ENCODE peak calls at places on chromosome 4, in four cellular contexts. One of them, this sample, is unnamed.

GRCh38 chr4:60482921-60483351 is 717.2 kb upstream of the ADGRL3 start:
- DNase-seq in CD8-positive, alpha-beta T cell: no peak
- DNase-seq in thyroid gland: no peak
- DNase-seq in OCI-LY7: no peak
- DNase-seq in this sample: no peak

GRCh38 chr4:74897390-74897789 is 35.5 kb upstream of the PARM1 start:
- DNase-seq in CD8-positive, alpha-beta T cell: no peak
- DNase-seq in thyroid gland: no peak
- DNase-seq in OCI-LY7: no peak
- DNase-seq in this sample: no peak

GRCh38 chr4:44425614-44426208 is 22.9 kb downstream of the KCTD8 start:
- DNase-seq in CD8-positive, alpha-beta T cell: no peak
- DNase-seq in thyroid gland: no peak
- DNase-seq in OCI-LY7: no peak
- DNase-seq in this sample: no peak

GRCh38 chr4:36003051-36003450 is 241.3 kb downstream of the ARAP2 start:
- DNase-seq in CD8-positive, alpha-beta T cell: no peak
- DNase-seq in thyroid gland: no peak
- DNase-seq in OCI-LY7: no peak
- DNase-seq in this sample: no peak

GRCh38 chr4:10105421-10105820 is 11.2 kb downstream of the WDR1 start:
- DNase-seq in CD8-positive, alpha-beta T cell: no peak
- DNase-seq in thyroid gland: no peak
- DNase-seq in OCI-LY7: no peak
- DNase-seq in this sample: no peak

GRCh38 chr4:1043658-1044468 is 32.4 kb downstream of the FGFRL1 start:
- DNase-seq in CD8-positive, alpha-beta T cell: no peak
- DNase-seq in thyroid gland: peak; percentile 93
- DNase-seq in OCI-LY7: no peak
- DNase-seq in this sample: peak; percentile 98

GRCh38 chr4:41594439-41594838 is 56.5 kb downstream of the LIMCH1 start:
- DNase-seq in CD8-positive, alpha-beta T cell: no peak
- DNase-seq in thyroid gland: peak; percentile 72
- DNase-seq in OCI-LY7: no peak
- DNase-seq in this sample: no peak

GRCh38 chr4:155784637-155785036 is 25.8 kb downstream of the GUCY1B1 start:
- DNase-seq in CD8-positive, alpha-beta T cell: no peak
- DNase-seq in thyroid gland: no peak
- DNase-seq in OCI-LY7: no peak
- DNase-seq in this sample: no peak

DNA sequence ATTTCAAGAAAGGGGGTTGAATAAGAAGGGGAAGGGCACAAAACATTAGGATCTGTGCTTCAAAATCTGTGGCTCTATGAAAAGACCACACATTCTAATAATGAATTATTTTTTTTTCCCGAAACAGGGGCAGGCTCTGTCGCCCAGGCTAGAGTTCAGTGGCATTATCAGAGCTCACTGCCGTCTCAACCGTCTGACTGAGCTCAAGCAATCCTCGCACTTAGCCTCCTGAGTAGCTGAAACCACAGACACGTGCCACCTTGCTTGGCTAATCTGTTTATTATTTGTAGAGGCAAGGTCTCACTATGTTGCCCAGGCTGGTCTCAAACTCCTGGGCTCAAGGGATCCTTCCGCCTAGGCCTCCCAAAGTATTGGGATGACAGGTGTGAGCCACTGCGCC is 33.4 kb downstream of the ACSL1 start:
- DNase-seq in CD8-positive, alpha-beta T cell: no peak
- DNase-seq in thyroid gland: no peak
- DNase-seq in OCI-LY7: no peak
- DNase-seq in this sample: no peak
- H3K27ac ChIP-seq in CD8-positive, alpha-beta T cell: no peak overlapping the region
- H3K27ac ChIP-seq in thyroid gland: no peak overlapping the region
- H3K27ac ChIP-seq in OCI-LY7: no peak overlapping the region
- H3K27ac ChIP-seq in this sample: peak overlapping the region; percentile 35

DNA sequence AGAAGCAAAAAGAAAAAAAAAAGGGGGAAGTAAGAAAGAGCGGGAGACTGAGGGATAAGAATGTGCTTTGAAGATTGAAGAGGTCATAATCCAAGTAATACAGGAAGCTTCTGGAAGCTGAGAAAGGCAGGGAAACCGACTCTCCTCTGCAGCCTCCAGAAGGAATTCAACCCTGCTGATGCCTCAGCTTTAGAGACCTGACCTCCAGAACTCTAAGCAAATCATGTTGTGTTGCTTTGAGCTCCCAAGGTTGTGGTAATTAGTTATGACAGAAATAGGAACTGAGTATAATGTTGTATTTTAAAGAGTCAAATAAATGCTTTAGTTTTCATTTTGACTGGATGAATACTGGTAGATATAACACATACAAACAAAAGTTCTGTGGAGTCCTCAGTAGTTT is 48.0 kb upstream of the FAT1 start:
- DNase-seq in CD8-positive, alpha-beta T cell: no peak
- DNase-seq in thyroid gland: no peak
- DNase-seq in OCI-LY7: no peak
- DNase-seq in this sample: no peak
- H3K27ac ChIP-seq in CD8-positive, alpha-beta T cell: no peak overlapping the region
- H3K27ac ChIP-seq in thyroid gland: no peak overlapping the region
- H3K27ac ChIP-seq in OCI-LY7: no peak overlapping the region
- H3K27ac ChIP-seq in this sample: no peak overlapping the region

DNA sequence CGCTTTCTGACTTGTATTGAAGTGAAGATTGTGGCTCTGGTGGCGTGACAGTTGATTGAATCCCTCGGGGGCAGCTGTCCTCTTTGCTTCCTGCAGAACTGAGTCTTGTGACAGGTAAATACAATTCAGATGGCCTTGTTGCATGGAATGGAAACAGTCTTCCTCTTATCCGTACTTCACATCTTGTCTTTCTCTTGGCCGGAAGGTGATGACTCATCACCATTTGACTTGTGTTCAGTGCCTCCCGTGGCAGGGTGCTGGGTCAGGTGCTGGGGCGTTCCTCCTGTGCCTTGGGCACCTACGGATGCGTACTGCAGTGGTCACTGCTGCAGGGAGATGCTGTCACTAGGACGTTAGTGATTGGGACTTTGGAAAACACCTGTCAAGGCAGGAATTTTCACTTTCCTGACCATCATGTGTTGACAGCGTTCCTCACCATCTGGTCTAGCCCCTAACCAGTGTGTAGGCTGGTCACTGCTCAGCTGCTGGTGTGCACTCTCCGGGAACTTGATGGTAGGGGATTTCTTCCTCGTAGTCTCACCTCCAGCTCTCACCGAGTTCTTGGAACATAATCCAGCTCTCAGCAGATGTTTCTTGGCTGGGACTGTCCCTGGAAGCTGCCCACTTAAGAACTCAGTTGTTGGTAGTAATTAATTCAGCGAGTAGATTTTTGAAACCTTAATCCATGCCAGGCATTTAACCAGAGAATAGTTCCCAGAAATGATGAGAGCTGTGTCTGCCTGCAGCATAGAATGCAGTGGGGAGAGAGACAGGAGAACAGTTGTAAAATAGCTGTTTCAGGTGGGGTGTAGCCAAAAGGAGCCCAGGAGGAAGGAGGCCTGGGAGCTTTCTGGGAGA is 7.2 kb downstream of the TBC1D14 start:
- DNase-seq in CD8-positive, alpha-beta T cell: peak; percentile 52
- DNase-seq in thyroid gland: no peak
- DNase-seq in OCI-LY7: no peak
- DNase-seq in this sample: no peak
- H3K27ac ChIP-seq in CD8-positive, alpha-beta T cell: peak overlapping the region; percentile 34
- H3K27ac ChIP-seq in thyroid gland: peak overlapping the region; percentile 59
- H3K27ac ChIP-seq in OCI-LY7: no peak overlapping the region
- H3K27ac ChIP-seq in this sample: no peak overlapping the region

GRCh38 chr4:89137231-89137630 is 25.9 kb downstream of the TIGD2 start:
- DNase-seq in CD8-positive, alpha-beta T cell: no peak
- DNase-seq in thyroid gland: no peak
- DNase-seq in OCI-LY7: no peak
- DNase-seq in this sample: no peak

GRCh38 chr4:89137695-89138094 is 26.4 kb downstream of the TIGD2 start:
- DNase-seq in CD8-positive, alpha-beta T cell: no peak
- DNase-seq in thyroid gland: no peak
- DNase-seq in OCI-LY7: no peak
- DNase-seq in this sample: no peak

GRCh38 chr4:89136525-89136924 is 25.2 kb downstream of the TIGD2 start:
- DNase-seq in CD8-positive, alpha-beta T cell: no peak
- DNase-seq in thyroid gland: no peak
- DNase-seq in OCI-LY7: no peak
- DNase-seq in this sample: no peak

GRCh38 chr4:89140168-89140759 is 28.9 kb downstream of the TIGD2 start:
- DNase-seq in CD8-positive, alpha-beta T cell: no peak
- DNase-seq in thyroid gland: no peak
- DNase-seq in OCI-LY7: no peak
- DNase-seq in this sample: no peak

DNA sequence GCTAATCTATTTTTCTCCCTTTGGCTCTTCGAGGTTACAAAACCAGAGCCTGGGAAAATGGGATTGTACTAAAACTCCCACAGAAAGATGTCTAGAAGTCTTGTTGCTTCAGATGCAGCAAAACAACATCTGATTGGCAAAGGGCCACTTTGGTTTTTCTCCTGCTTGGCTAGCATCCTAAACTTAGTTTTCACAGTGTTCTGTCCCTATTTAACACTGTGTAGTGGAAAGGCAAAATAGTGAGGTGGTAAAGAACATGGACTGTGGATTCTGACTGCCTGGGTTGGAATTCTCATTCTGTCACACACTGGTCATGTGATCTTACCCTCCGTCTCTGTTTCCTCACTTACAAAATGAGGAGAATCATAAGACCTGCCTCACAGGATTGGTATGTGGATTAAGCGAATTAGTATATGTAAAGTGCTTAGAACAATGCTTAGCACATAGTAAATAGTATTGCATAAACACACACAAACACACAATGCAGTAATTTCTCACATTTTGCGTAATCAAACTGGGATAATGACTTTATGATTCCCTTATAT is 23.5 kb downstream of the TIGD2 start:
- DNase-seq in CD8-positive, alpha-beta T cell: no peak
- DNase-seq in thyroid gland: no peak
- DNase-seq in OCI-LY7: no peak
- DNase-seq in this sample: no peak
- H3K27ac ChIP-seq in CD8-positive, alpha-beta T cell: no peak overlapping the region
- H3K27ac ChIP-seq in thyroid gland: no peak overlapping the region
- H3K27ac ChIP-seq in OCI-LY7: no peak overlapping the region
- H3K27ac ChIP-seq in this sample: no peak overlapping the region